ENCODE peak calls at places on chromosomes 2 and 18, in six cellular contexts. M is heart right ventricle, Y is GM03348, R is MG63, O is head of caudate nucleus, S is immature natural killer cell. J is an unnamed sample.

GRCh38 chr2:218046234-218046633 is 22.8 kb upstream of the RUFY4 start:
- DNase-seq in M (no peak), Y (no peak), R (no peak), O (no peak), S (no peak), J (no peak)

GRCh38 chr2:225889452-225889851 is 489.9 kb downstream of the NYAP2 start:
- DNase-seq in M (no peak), Y (peak; percentile 74), R (no peak), O (no peak), S (no peak), J (peak; percentile 33)

GRCh38 chr2:27653397-27653796 is 10.0 kb downstream of the SUPT7L start:
- DNase-seq in M (no peak), Y (no peak), R (no peak), O (no peak), S (no peak), J (peak; percentile 39)

GRCh38 chr2:28613616-28614501 is 118.0 kb downstream of the PLB1 start:
- DNase-seq in M (no peak), Y (no peak), R (no peak), O (no peak), S (no peak), J (peak; percentile 93)

GRCh38 chr2:101063753-101064502 is 61.8 kb downstream of the RPL31 start:
- DNase-seq in M (no peak), Y (peak; percentile 73), R (no peak), O (no peak), S (no peak), J (peak; percentile 39)

GRCh38 chr18:23689031-23689615 is at the start of gene LAMA3:
- DNase-seq in M (peak; percentile 71), Y (peak; percentile 82), R (peak; percentile 80), O (peak; percentile 24), S (peak; percentile 5), J (peak; percentile 57)

GRCh38 chr2:114068438-114068837 is 178.5 kb downstream of the ACTR3 start:
- DNase-seq in M (no peak), Y (peak; percentile 7), R (peak; percentile 6), O (no peak), S (no peak), J (no peak)

GRCh38 chr2:73291093-73291460 is 2.3 kb downstream of the EGR4 start:
- DNase-seq in M (peak; percentile 51), Y (peak; percentile 85), R (peak; percentile 57), O (no peak), S (peak; percentile 56), J (peak; percentile 64)